ENCODE peak calls at places on chromosomes 6 and 20, in eight cellular contexts. One of them, this sample, is unnamed.
A peak's percentile ranks its signal among the peaks of the same experiment; 100 is the strongest.

GRCh38 chr6:47519279-47519678 is 41.7 kb downstream of the CD2AP start:
- DNase-seq in fibroblast of lung: no peak
- DNase-seq in CD4-positive, CD25-positive, alpha-beta regulatory T cell: no peak
- DNase-seq in upper lobe of right lung: no peak
- DNase-seq in choroid plexus epithelial cell: no peak
- DNase-seq in stimulated activated CD8-positive, alpha-beta memory T cell treated with anti-CD3 and anti-CD28 coated beads, Interleukin-4, amount 100 ng/mL, for 48 hours: no peak
- DNase-seq in lung: no peak
- DNase-seq in RCC 7860: no peak
- DNase-seq in this sample: no peak

GRCh38 chr6:41021832-41022231 is 17.2 kb downstream of the UNC5CL start:
- DNase-seq in fibroblast of lung: peak; percentile 10
- DNase-seq in choroid plexus epithelial cell: peak; percentile 65
- DNase-seq in lung: no peak
- DNase-seq in upper lobe of right lung: no peak
- DNase-seq in RCC 7860: peak; percentile 67
- DNase-seq in CD4-positive, CD25-positive, alpha-beta regulatory T cell: no peak
- DNase-seq in stimulated activated CD8-positive, alpha-beta memory T cell treated with anti-CD3 and anti-CD28 coated beads, Interleukin-4, amount 100 ng/mL, for 48 hours: no peak
- DNase-seq in this sample: no peak

GRCh38 chr20:41617059-41617921 is 887 bp downstream of the CHD6 start:
- DNase-seq in RCC 7860: no peak
- DNase-seq in stimulated activated CD8-positive, alpha-beta memory T cell treated with anti-CD3 and anti-CD28 coated beads, Interleukin-4, amount 100 ng/mL, for 48 hours: peak; percentile 46
- DNase-seq in lung: peak; percentile 32
- DNase-seq in choroid plexus epithelial cell: peak; percentile 49
- DNase-seq in upper lobe of right lung: peak; percentile 76
- DNase-seq in fibroblast of lung: peak; percentile 47
- DNase-seq in CD4-positive, CD25-positive, alpha-beta regulatory T cell: peak; percentile 48
- DNase-seq in this sample: peak; percentile 9

GRCh38 chr6:157246048-157246630 is 77.2 kb downstream of the TMEM242 start:
- DNase-seq in lung: no peak
- DNase-seq in CD4-positive, CD25-positive, alpha-beta regulatory T cell: no peak
- DNase-seq in stimulated activated CD8-positive, alpha-beta memory T cell treated with anti-CD3 and anti-CD28 coated beads, Interleukin-4, amount 100 ng/mL, for 48 hours: no peak
- DNase-seq in upper lobe of right lung: no peak
- DNase-seq in RCC 7860: no peak
- DNase-seq in choroid plexus epithelial cell: peak; percentile 48
- DNase-seq in fibroblast of lung: no peak
- DNase-seq in this sample: no peak

GRCh38 chr6:56292505-56293181 is 45.3 kb upstream of the COL21A1 start:
- DNase-seq in upper lobe of right lung: no peak
- DNase-seq in stimulated activated CD8-positive, alpha-beta memory T cell treated with anti-CD3 and anti-CD28 coated beads, Interleukin-4, amount 100 ng/mL, for 48 hours: no peak
- DNase-seq in CD4-positive, CD25-positive, alpha-beta regulatory T cell: no peak
- DNase-seq in RCC 7860: peak; percentile 60
- DNase-seq in fibroblast of lung: peak; percentile 82
- DNase-seq in lung: no peak
- DNase-seq in choroid plexus epithelial cell: peak; percentile 89
- DNase-seq in this sample: no peak

GRCh38 chr6:19865178-19865577 is 28.0 kb downstream of the ID4 start:
- DNase-seq in lung: no peak
- DNase-seq in stimulated activated CD8-positive, alpha-beta memory T cell treated with anti-CD3 and anti-CD28 coated beads, Interleukin-4, amount 100 ng/mL, for 48 hours: no peak
- DNase-seq in RCC 7860: no peak
- DNase-seq in CD4-positive, CD25-positive, alpha-beta regulatory T cell: no peak
- DNase-seq in upper lobe of right lung: no peak
- DNase-seq in fibroblast of lung: no peak
- DNase-seq in choroid plexus epithelial cell: no peak
- DNase-seq in this sample: no peak

GRCh38 chr6:100453701-100454521 is 10.8 kb downstream of the SIM1 start:
- DNase-seq in choroid plexus epithelial cell: no peak
- DNase-seq in RCC 7860: no peak
- DNase-seq in lung: no peak
- DNase-seq in CD4-positive, CD25-positive, alpha-beta regulatory T cell: no peak
- DNase-seq in fibroblast of lung: no peak
- DNase-seq in stimulated activated CD8-positive, alpha-beta memory T cell treated with anti-CD3 and anti-CD28 coated beads, Interleukin-4, amount 100 ng/mL, for 48 hours: no peak
- DNase-seq in upper lobe of right lung: no peak
- DNase-seq in this sample: no peak

GRCh38 chr6:132734694-132735236 is 20.9 kb upstream of the VNN1 start:
- DNase-seq in fibroblast of lung: peak; percentile 98
- DNase-seq in lung: no peak
- DNase-seq in choroid plexus epithelial cell: peak; percentile 76
- DNase-seq in CD4-positive, CD25-positive, alpha-beta regulatory T cell: no peak
- DNase-seq in stimulated activated CD8-positive, alpha-beta memory T cell treated with anti-CD3 and anti-CD28 coated beads, Interleukin-4, amount 100 ng/mL, for 48 hours: no peak
- DNase-seq in upper lobe of right lung: no peak
- DNase-seq in RCC 7860: no peak
- DNase-seq in this sample: no peak

GRCh38 chr6:23655502-23655901 is 470.5 kb upstream of the NRSN1 start:
- DNase-seq in CD4-positive, CD25-positive, alpha-beta regulatory T cell: no peak
- DNase-seq in RCC 7860: no peak
- DNase-seq in choroid plexus epithelial cell: no peak
- DNase-seq in lung: no peak
- DNase-seq in upper lobe of right lung: no peak
- DNase-seq in fibroblast of lung: no peak
- DNase-seq in stimulated activated CD8-positive, alpha-beta memory T cell treated with anti-CD3 and anti-CD28 coated beads, Interleukin-4, amount 100 ng/mL, for 48 hours: no peak
- DNase-seq in this sample: no peak

GRCh38 chr20:58698741-58699141 is 6.1 kb downstream of the NPEPL1 start:
- DNase-seq in fibroblast of lung: no peak
- DNase-seq in RCC 7860: no peak
- DNase-seq in choroid plexus epithelial cell: no peak
- DNase-seq in CD4-positive, CD25-positive, alpha-beta regulatory T cell: no peak
- DNase-seq in stimulated activated CD8-positive, alpha-beta memory T cell treated with anti-CD3 and anti-CD28 coated beads, Interleukin-4, amount 100 ng/mL, for 48 hours: no peak
- DNase-seq in lung: no peak
- DNase-seq in upper lobe of right lung: peak; percentile 51
- DNase-seq in this sample: no peak

GRCh38 chr6:51618563-51618962 is 468.9 kb downstream of the PKHD1 start:
- DNase-seq in lung: no peak
- DNase-seq in choroid plexus epithelial cell: no peak
- DNase-seq in fibroblast of lung: no peak
- DNase-seq in CD4-positive, CD25-positive, alpha-beta regulatory T cell: no peak
- DNase-seq in stimulated activated CD8-positive, alpha-beta memory T cell treated with anti-CD3 and anti-CD28 coated beads, Interleukin-4, amount 100 ng/mL, for 48 hours: no peak
- DNase-seq in RCC 7860: no peak
- DNase-seq in upper lobe of right lung: no peak
- DNase-seq in this sample: no peak